ENCODE peak calls at places on chromosomes 5 and 9, in four cellular contexts. One of them, this sample, is unnamed.

GRCh38 chr9:126558051-126558665 is 55.6 kb upstream of the LMX1B start:
- DNase-seq in midbrain: peak; percentile 63
- DNase-seq in NCI-H1105: peak; percentile 48
- DNase-seq in COR-L47: peak; percentile 16
- DNase-seq in this sample: peak; percentile 18

GRCh38 chr9:101275671-101276250 is 109.0 kb downstream of the BAAT start:
- DNase-seq in COR-L47: no peak
- DNase-seq in NCI-H1105: no peak
- DNase-seq in midbrain: peak; percentile 55
- DNase-seq in this sample: no peak

GRCh38 chr5:149429839-149430721 is 51.0 kb upstream of the IL17B start:
- DNase-seq in midbrain: no peak
- DNase-seq in COR-L47: no peak
- DNase-seq in NCI-H1105: no peak
- DNase-seq in this sample: no peak

GRCh38 chr5:82349651-82350050 is 71.5 kb upstream of the RPS23 start:
- DNase-seq in midbrain: no peak
- DNase-seq in NCI-H1105: no peak
- DNase-seq in COR-L47: peak; percentile 8
- DNase-seq in this sample: no peak

GRCh38 chr5:76412511-76412910 is 9.4 kb downstream of the IQGAP2 start:
- DNase-seq in COR-L47: no peak
- DNase-seq in midbrain: no peak
- DNase-seq in NCI-H1105: no peak
- DNase-seq in this sample: no peak

GRCh38 chr9:69946800-69947437 is 96.7 kb upstream of the MAMDC2 start:
- DNase-seq in COR-L47: no peak
- DNase-seq in NCI-H1105: no peak
- DNase-seq in midbrain: no peak
- DNase-seq in this sample: no peak

GRCh38 chr5:153480401-153480800 is 10.1 kb upstream of the GRIA1 start:
- DNase-seq in midbrain: no peak
- DNase-seq in NCI-H1105: no peak
- DNase-seq in COR-L47: no peak
- DNase-seq in this sample: no peak

GRCh38 chr5:7805379-7805778 is 45.6 kb downstream of the CFAP90 start:
- DNase-seq in NCI-H1105: no peak
- DNase-seq in COR-L47: no peak
- DNase-seq in midbrain: no peak
- DNase-seq in this sample: no peak

GRCh38 chr5:98206566-98206965 is 566.9 kb upstream of the RGMB start:
- DNase-seq in COR-L47: no peak
- DNase-seq in NCI-H1105: no peak
- DNase-seq in midbrain: no peak
- DNase-seq in this sample: no peak

GRCh38 chr9:15103321-15103720 is 193.1 kb upstream of the FREM1 start:
- DNase-seq in COR-L47: no peak
- DNase-seq in midbrain: no peak
- DNase-seq in NCI-H1105: no peak
- DNase-seq in this sample: no peak

GRCh38 chr9:136443687-136444086 is 4.0 kb upstream of the INPP5E start:
- DNase-seq in midbrain: no peak
- DNase-seq in COR-L47: no peak
- DNase-seq in NCI-H1105: no peak
- DNase-seq in this sample: no peak

GRCh38 chr9:19965336-19965735 is 176.5 kb upstream of the SLC24A2 start:
- DNase-seq in NCI-H1105: no peak
- DNase-seq in midbrain: no peak
- DNase-seq in COR-L47: no peak
- DNase-seq in this sample: no peak

GRCh38 chr5:170545313-170545712 is 41.5 kb downstream of the KCNIP1 start:
- DNase-seq in NCI-H1105: no peak
- DNase-seq in COR-L47: no peak
- DNase-seq in midbrain: no peak
- DNase-seq in this sample: no peak

GRCh38 chr5:168269950-168270349 is 21.5 kb upstream of the WWC1 start:
- DNase-seq in midbrain: no peak
- DNase-seq in NCI-H1105: no peak
- DNase-seq in COR-L47: no peak
- DNase-seq in this sample: peak; percentile 16

GRCh38 chr9:35938474-35939145 is 19.3 kb downstream of the OR2S2 start:
- DNase-seq in COR-L47: no peak
- DNase-seq in NCI-H1105: no peak
- DNase-seq in midbrain: no peak
- DNase-seq in this sample: no peak

GRCh38 chr5:153276151-153276550 is 214.3 kb upstream of the GRIA1 start:
- DNase-seq in midbrain: peak; percentile 5
- DNase-seq in NCI-H1105: no peak
- DNase-seq in COR-L47: no peak
- DNase-seq in this sample: no peak

GRCh38 chr9:33263131-33263935 is 1.2 kb downstream of the BAG1 start:
- DNase-seq in NCI-H1105: no peak
- DNase-seq in COR-L47: no peak
- DNase-seq in midbrain: no peak
- DNase-seq in this sample: peak; percentile 10

GRCh38 chr5:33892419-33893151 is 795 bp upstream of the ADAMTS12 start:
- DNase-seq in COR-L47: no peak
- DNase-seq in midbrain: no peak
- DNase-seq in NCI-H1105: no peak
- DNase-seq in this sample: no peak

GRCh38 chr5:10365800-10366199 is 12.3 kb downstream of the MARCHF6 start:
- DNase-seq in NCI-H1105: no peak
- DNase-seq in COR-L47: no peak
- DNase-seq in midbrain: no peak
- DNase-seq in this sample: no peak

GRCh38 chr5:103258957-103259704 is 568 bp downstream of the MACIR start:
- DNase-seq in midbrain: peak; percentile 70
- DNase-seq in COR-L47: peak; percentile 80
- DNase-seq in NCI-H1105: peak; percentile 29
- DNase-seq in this sample: peak; percentile 56

GRCh38 chr5:65873181-65873580 is 53.2 kb upstream of the ERBIN start:
- DNase-seq in midbrain: no peak
- DNase-seq in NCI-H1105: no peak
- DNase-seq in COR-L47: no peak
- DNase-seq in this sample: no peak

GRCh38 chr9:110006657-110007056 is 201.3 kb downstream of the C9orf152 start:
- DNase-seq in NCI-H1105: no peak
- DNase-seq in midbrain: no peak
- DNase-seq in COR-L47: no peak
- DNase-seq in this sample: no peak

GRCh38 chr5:180797256-180798192 is 5.1 kb downstream of the MGAT1 start:
- DNase-seq in COR-L47: no peak
- DNase-seq in midbrain: no peak
- DNase-seq in NCI-H1105: no peak
- DNase-seq in this sample: no peak

GRCh38 chr9:5895782-5896181 is 5.1 kb downstream of the MLANA start:
- DNase-seq in NCI-H1105: no peak
- DNase-seq in midbrain: peak; percentile 3
- DNase-seq in COR-L47: no peak
- DNase-seq in this sample: no peak

GRCh38 chr9:137325124-137325523 is 23.1 kb upstream of the NRARP start:
- DNase-seq in COR-L47: no peak
- DNase-seq in NCI-H1105: no peak
- DNase-seq in midbrain: no peak
- DNase-seq in this sample: no peak

GRCh38 chr9:10050016-10050415 is 562.8 kb downstream of the PTPRD start:
- DNase-seq in COR-L47: no peak
- DNase-seq in NCI-H1105: no peak
- DNase-seq in midbrain: no peak
- DNase-seq in this sample: no peak

GRCh38 chr5:90479611-90480385 is 5.1 kb downstream of the POLR3G start:
- DNase-seq in midbrain: no peak
- DNase-seq in COR-L47: no peak
- DNase-seq in NCI-H1105: no peak
- DNase-seq in this sample: no peak

GRCh38 chr9:117720555-117720954 is 16.4 kb downstream of the TLR4 start:
- DNase-seq in NCI-H1105: no peak
- DNase-seq in COR-L47: no peak
- DNase-seq in midbrain: no peak
- DNase-seq in this sample: no peak

GRCh38 chr5:147216552-147217154 is 18.2 kb upstream of the STK32A start:
- DNase-seq in COR-L47: peak; percentile 1
- DNase-seq in NCI-H1105: no peak
- DNase-seq in midbrain: no peak
- DNase-seq in this sample: no peak

GRCh38 chr5:144102361-144102760 is 68.1 kb downstream of the YIPF5 start:
- DNase-seq in NCI-H1105: no peak
- DNase-seq in midbrain: no peak
- DNase-seq in COR-L47: no peak
- DNase-seq in this sample: no peak

GRCh38 chr9:111067472-111067871 is 29.2 kb upstream of the LPAR1 start:
- DNase-seq in COR-L47: no peak
- DNase-seq in midbrain: peak; percentile 9
- DNase-seq in NCI-H1105: no peak
- DNase-seq in this sample: no peak

GRCh38 chr9:131840751-131841702 is 101.2 kb upstream of the RAPGEF1 start:
- DNase-seq in COR-L47: no peak
- DNase-seq in midbrain: no peak
- DNase-seq in NCI-H1105: no peak
- DNase-seq in this sample: no peak

GRCh38 chr5:104061707-104062106 is 499.1 kb upstream of the NUDT12 start:
- DNase-seq in NCI-H1105: no peak
- DNase-seq in COR-L47: no peak
- DNase-seq in midbrain: no peak
- DNase-seq in this sample: no peak